ENCODE peak calls at places on chromosomes 6 and 20, in four cellular contexts. I is foreskin fibroblast, D is left ventricle myocardium inferior, B is heart left ventricle. V is an unnamed sample.

GRCh38 chr6:154638369-154638768 is 94.8 kb upstream of the SCAF8 start:
- DNase-seq in I (peak; percentile 40), B (no peak), D (no peak), V (no peak)

GRCh38 chr6:15774011-15774410 is 111.2 kb upstream of the DTNBP1 start:
- DNase-seq in I (no peak), D (no peak), B (no peak), V (no peak)

GRCh38 chr20:29318871-29319461 is 1938.5 kb upstream of the DEFB115 start:
- DNase-seq in B (peak; percentile 49), D (no peak), I (no peak), V (no peak)

GRCh38 chr6:40509163-40509562 is 78.0 kb downstream of the LRFN2 start:
- DNase-seq in D (no peak), I (no peak), B (no peak), V (no peak)

GRCh38 chr6:134849920-134850447 is 99.9 kb downstream of the ALDH8A1 start:
- DNase-seq in I (no peak), D (no peak), B (no peak), V (no peak)

GRCh38 chr6:108961985-108962384 is 113.8 kb downstream of the ARMC2 start:
- DNase-seq in B (no peak), I (peak; percentile 84), D (no peak), V (no peak)

GRCh38 chr6:47034919-47035318 is 7.2 kb downstream of the ADGRF1 start:
- DNase-seq in D (no peak), B (no peak), I (peak; percentile 91), V (no peak)

GRCh38 chr6:7157752-7158616 is 50.2 kb downstream of the RREB1 start:
- DNase-seq in I (peak; percentile 46), B (no peak), D (no peak), V (no peak)

GRCh38 chr6:106072501-106073140 is 13.5 kb upstream of the PRDM1 start:
- DNase-seq in B (no peak), I (no peak), D (no peak), V (no peak)

GRCh38 chr6:11232968-11233626 is 629 bp upstream of the NEDD9 start:
- DNase-seq in D (no peak), I (no peak), B (no peak), V (no peak)

GRCh38 chr20:34473262-34473883 is 42.8 kb upstream of the DYNLRB1 start:
- DNase-seq in I (peak; percentile 87), D (peak; percentile 38), B (peak; percentile 66), V (no peak)
- TF ChIP-seq CTCF in I (peak; percentile 36), D (peak; percentile 48), B (peak; percentile 21), V (peak; percentile 7)

DNA sequence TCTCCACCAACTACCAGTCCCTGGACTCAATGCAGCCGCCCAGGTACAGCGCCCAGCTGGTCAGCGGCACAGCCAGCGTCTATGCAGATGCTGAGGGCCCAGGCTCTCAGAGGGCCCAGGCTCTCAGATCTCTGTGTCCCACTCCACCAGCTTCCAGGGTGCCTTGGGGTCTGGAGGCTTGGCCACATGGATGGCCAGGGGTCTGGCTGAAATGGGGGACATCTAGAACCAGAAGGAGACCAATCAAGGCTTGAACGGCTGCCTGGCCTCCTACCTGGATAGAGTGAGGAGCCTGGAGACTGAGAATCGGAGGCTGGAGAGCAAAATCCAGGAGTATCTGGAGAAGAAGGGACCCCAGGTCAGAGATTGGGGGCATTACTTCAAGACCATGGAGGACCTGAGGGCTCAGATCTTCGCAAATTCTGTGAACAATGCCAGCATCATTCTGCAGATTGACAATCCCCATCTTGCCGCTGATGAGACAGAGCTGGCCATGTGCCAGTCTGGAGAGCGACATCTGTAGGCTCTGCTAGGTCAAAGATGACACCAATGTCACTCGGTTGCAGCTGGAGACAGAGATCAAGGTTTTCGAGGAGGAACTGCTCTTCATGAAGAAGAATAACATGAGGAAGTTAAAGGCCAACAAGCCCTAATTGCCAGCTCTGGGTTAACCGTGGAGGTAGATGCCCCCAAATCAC is 44.1 kb upstream of the GRM4 start:
- DNase-seq in I (no peak), B (no peak), D (peak; percentile 28), V (no peak)
- TF ChIP-seq CTCF in I (no peak), B (no peak), D (no peak), V (no peak)

GRCh38 chr20:6744171-6744570 is 23.3 kb upstream of the BMP2 start:
- DNase-seq in I (no peak), B (no peak), D (no peak), V (no peak)
- TF ChIP-seq CTCF in I (no peak), B (no peak), D (no peak), V (no peak)

DNA sequence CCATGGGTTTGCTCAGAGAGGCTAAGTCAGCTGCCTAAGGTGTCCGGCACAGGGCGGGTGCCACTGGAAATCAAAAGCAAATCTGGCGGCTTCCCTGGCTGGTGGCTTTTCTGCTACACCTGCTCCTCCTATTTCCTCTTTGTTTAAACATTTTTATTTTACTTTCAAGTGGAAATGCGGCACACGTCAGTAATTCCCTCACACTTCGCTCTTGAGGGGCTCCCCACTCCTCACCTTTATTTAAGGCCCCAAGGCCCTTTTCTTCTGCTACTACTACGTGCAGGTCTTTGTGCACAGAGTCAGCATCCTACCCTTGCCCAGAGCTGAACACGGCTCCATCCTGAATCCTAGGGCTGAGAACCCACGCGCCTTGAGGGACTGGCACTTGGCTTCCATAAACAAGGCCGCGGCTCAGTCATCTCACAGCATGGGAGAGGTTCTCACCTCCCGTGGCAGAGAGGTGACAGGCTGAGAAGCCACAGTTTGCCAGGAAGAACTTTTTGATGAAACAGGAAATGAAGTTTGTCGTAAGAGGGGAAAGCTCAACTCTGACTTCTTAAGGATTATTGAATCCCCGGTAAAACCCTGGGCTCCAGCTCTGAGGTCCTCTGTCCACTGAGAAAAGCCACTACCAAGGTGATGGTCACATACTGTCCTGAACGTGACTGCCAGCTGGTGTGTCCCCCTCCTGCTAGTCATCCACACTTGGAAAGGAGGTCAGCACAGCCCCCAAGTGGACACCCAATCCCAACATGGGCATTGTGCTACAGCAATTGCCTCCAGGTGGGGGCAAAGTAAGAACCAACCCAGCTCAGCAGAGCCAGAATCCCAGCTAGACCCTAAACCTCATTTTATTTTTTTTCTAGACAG is 48.0 kb downstream of the NFATC2 start:
- DNase-seq in D (no peak), B (no peak), I (no peak), V (no peak)
- TF ChIP-seq CTCF in D (no peak), B (no peak), I (no peak), V (no peak)

GRCh38 chr6:68445926-68446325 is 189.2 kb upstream of the ADGRB3 start:
- DNase-seq in I (no peak), D (no peak), B (no peak), V (no peak)

GRCh38 chr6:68447112-68447511 is 188.0 kb upstream of the ADGRB3 start:
- DNase-seq in D (no peak), I (no peak), B (no peak), V (no peak)

GRCh38 chr6:68443704-68444103 is 191.4 kb upstream of the ADGRB3 start:
- DNase-seq in B (no peak), D (no peak), I (no peak), V (no peak)
- TF ChIP-seq CTCF in B (peak; percentile 18), D (no peak), I (no peak), V (no peak)

GRCh38 chr6:166176106-166176505 is 8.5 kb upstream of the TBXT start:
- DNase-seq in D (no peak), I (no peak), B (no peak), V (no peak)

GRCh38 chr6:166174031-166174430 is 6.4 kb upstream of the TBXT start:
- DNase-seq in D (no peak), I (no peak), B (no peak), V (no peak)

GRCh38 chr6:166179704-166180103 is 12.1 kb upstream of the TBXT start:
- DNase-seq in D (no peak), B (no peak), I (no peak), V (no peak)
- TF ChIP-seq CTCF in D (no peak), B (no peak), I (no peak), V (no peak)

V was measured in omental fat pad.